ENCODE peak calls at places on chromosomes 16 and 17, in five cellular contexts. R is mesendoderm, A is astrocyte of the cerebellum, D is heart right ventricle, X is esophagus muscularis mucosa. G is an unnamed sample.

GRCh38 chr16:57815987-57816745 is 13.9 kb upstream of the KIFC3 start:
- DNase-seq in X (peak; percentile 95), R (peak; percentile 96), D (peak; percentile 90), A (peak; percentile 90), G (peak; percentile 55)

GRCh38 chr16:72241930-72242329 is 70.0 kb upstream of the PMFBP1 start:
- DNase-seq in A (peak; percentile 31), D (no peak), R (peak; percentile 58), X (no peak), G (peak; percentile 49)

GRCh38 chr17:82407255-82407654 is 10.9 kb upstream of the HEXD start:
- DNase-seq in A (peak; percentile 15), D (peak; percentile 61), R (no peak), X (no peak), G (no peak)

GRCh38 chr16:46914556-46915201 is 30.5 kb downstream of the GPT2 start:
- DNase-seq in A (no peak), D (no peak), X (no peak), R (no peak), G (no peak)

GRCh38 chr17:48520631-48521045 is 10.2 kb downstream of the HOXB1 start:
- DNase-seq in A (no peak), R (no peak), X (no peak), D (no peak), G (no peak)

GRCh38 chr17:66982011-66982508 is 17.6 kb downstream of the CACNG4 start:
- DNase-seq in R (no peak), D (no peak), A (no peak), X (no peak), G (no peak)

GRCh38 chr17:19747829-19748806 is at the start of gene ALDH3A1:
- DNase-seq in A (no peak), D (no peak), R (no peak), X (no peak), G (no peak)

GRCh38 chr16:61382435-61382834 is 653.8 kb downstream of the CDH8 start:
- DNase-seq in R (no peak), X (no peak), A (no peak), D (no peak), G (no peak)

GRCh38 chr16:66255647-66256046 is 110.8 kb upstream of the CDH5 start:
- DNase-seq in R (peak; percentile 46), A (no peak), X (no peak), D (no peak), G (no peak)

GRCh38 chr16:2895813-2896212 is 12.8 kb downstream of the FLYWCH2 start:
- DNase-seq in D (no peak), R (no peak), X (no peak), A (no peak), G (no peak)

DNA sequence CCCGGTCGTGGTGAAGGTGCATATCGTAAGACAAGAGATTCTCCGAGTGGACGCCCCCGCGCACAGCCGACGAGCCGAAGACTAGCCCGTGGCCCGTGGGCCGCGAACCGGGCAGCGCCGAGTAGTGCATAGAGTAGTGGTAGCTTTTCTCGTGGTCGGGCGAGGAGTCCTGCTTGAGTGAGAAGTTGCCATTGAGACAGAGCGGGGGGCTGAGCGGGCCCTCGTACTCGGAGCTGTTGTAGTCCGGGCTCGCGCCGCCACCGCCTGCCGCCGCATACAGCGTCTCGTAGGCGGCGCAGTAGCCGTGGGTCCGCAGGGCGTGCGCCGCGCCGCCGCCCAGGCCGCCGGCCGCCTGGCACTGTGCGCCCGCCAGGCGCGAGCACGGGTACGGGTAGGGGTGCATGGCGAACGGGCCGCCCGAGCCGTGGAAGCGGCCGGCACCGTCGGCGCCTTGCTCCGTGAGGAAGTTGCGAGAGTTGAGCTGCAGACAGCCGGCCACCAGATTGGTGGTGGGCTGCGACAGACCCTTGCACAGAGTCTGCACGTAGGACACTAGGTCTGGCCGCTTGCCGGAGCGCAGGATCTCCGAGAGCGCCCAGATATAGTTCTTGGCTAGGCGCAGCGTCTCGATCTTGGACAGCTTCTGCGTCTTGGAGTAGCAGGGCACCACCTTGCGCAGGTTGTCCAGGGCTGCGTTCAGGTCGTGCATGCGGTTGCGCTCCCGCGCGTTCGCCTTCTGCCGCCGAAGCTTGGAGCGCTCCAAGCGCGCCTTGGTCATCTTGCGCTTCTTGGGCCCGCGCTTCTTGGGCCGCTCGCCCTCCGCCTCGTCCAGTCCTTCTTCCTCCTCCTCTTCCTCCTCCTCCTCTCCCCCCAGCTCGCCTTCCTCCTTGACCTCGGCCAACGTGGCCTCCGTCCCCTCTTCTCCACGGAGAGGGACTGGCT is 2.0 kb downstream of the NEUROD2 start:
- DNase-seq in A (no peak), D (no peak), X (no peak), R (no peak), G (no peak)
- H3K4me3 ChIP-seq in A (no peak overlapping the region), D (peak overlapping the region; percentile 22), X (peak overlapping the region; percentile 42), R (no peak overlapping the region), G (no peak overlapping the region)

DNA sequence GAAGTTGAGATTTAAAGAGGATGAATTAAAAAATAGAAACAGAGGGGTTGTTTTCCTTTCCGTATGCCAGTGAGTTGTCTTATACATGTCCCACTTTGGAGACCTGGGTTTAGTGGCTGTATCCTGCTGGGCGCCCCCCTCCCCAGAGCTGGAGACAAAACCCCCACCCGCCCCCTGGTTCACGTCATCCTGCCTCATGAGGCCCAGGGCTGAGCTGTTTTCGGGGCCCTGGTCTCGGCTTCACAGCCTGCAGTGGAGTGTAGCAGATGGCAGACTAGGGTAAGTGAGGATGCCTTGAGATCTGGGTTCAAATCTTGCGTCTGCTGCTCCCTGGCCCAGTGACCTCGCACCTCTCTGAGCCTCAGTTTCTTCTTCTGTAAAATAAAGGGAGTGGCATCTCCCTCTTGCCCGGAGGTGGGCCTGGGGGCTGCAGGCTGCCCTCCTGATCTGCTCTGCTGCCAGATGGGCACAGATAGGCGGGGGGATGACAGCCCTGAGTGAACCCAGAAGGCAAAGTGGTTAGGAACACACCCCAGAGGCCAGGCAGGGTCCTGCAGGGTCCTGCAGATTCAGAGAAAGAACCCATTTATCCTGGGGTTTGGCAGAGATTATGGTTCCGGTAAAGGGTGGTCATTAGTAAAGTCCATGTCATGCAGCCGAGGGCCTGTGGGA is 45.1 kb downstream of the SOCS3 start:
- DNase-seq in A (no peak), D (no peak), R (no peak), X (no peak), G (no peak)
- H3K4me3 ChIP-seq in A (no peak overlapping the region), D (no peak overlapping the region), R (no peak overlapping the region), X (peak overlapping the region; percentile 63), G (peak overlapping the region; percentile 16)

DNA sequence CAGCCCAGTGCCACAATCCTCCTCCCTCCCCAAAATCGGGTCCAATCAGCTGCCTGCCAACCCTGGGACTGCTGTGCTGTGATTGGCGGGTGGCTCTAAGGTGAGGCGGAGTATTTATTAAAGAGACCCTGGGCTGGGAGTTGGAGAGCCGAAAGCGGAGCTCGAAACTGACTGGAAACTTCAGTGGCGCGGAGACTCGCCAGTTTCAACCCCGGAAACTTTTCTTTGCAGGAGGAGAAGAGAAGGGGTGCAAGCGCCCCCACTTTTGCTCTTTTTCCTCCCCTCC is at the start of gene SOX9:
- DNase-seq in R (peak; percentile 98), A (peak; percentile 95), X (no peak), D (peak; percentile 91), G (peak; percentile 94)
- H3K4me3 ChIP-seq in R (peak within 1 kb of the TSS; percentile 55), A (peak within 1 kb of the TSS; percentile 97), X (peak within 1 kb of the TSS; percentile 65), D (peak within 1 kb of the TSS; percentile 75), G (peak within 1 kb of the TSS; percentile 80)

GRCh38 chr16:10878328-10878643 is 1.3 kb downstream of the CIITA start:
- DNase-seq in X (no peak), A (no peak), D (no peak), R (no peak), G (no peak)
- H3K4me3 ChIP-seq in X (peak overlapping the region; percentile 68), A (peak overlapping the region; percentile 48), D (peak overlapping the region; percentile 58), R (no peak overlapping the region), G (peak overlapping the region; percentile 66)

GRCh38 chr16:84931506-84931905 is 79.8 kb downstream of the ZDHHC7 start:
- DNase-seq in R (no peak), A (peak; percentile 3), X (no peak), D (no peak), G (no peak)

GRCh38 chr16:84932691-84933090 is 78.6 kb downstream of the ZDHHC7 start:
- DNase-seq in A (no peak), R (no peak), X (no peak), D (no peak), G (no peak)

GRCh38 chr16:84931107-84931494 is 80.2 kb downstream of the ZDHHC7 start:
- DNase-seq in R (peak; percentile 32), A (no peak), D (no peak), X (no peak), G (no peak)

GRCh38 chr16:84937196-84937935 is 74.0 kb downstream of the ZDHHC7 start:
- DNase-seq in R (no peak), D (no peak), X (no peak), A (no peak), G (no peak)

DNA sequence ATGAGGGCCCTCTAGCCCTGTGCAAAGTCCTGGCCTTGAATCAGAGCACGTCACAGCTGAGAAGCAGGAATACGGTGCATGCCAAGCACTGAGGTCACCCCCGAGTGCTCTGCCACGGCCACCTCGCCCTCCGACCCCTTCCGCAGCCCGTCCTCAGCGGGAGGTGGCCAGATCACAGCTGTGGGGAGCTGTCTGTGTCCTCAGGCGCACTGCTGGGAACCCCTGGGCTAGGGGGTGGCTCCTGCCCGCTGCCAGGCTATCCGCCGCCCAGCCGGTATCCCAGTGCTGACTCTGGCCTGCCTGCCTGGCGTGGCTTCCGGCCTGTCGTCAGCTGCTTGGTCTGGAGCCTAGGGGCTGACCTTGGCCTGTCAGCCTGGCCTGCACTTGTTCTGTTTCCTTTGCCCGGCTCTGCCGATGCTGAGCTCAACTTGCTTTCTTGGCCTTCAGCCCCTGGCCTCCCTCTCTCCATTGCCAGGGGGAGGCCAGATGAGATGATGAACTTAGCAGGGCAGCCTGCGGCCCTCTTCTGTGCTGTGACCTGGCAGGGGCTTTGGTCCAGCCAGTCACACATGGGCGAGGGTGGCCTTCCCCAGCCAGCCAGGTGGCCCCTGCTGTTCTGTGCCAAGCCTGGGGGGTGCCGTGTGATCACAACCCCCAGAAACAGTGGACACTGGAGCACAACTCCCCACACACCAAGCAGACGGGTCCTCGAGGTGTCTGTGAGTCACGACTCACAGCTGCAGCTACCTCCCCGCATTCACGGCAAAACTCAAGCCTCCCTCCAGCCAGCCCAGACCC is 77.4 kb downstream of the ZDHHC7 start:
- DNase-seq in X (no peak), A (no peak), R (no peak), D (peak; percentile 81), G (no peak)
- H3K4me3 ChIP-seq in X (no peak overlapping the region), A (no peak overlapping the region), R (no peak overlapping the region), D (no peak overlapping the region), G (no peak overlapping the region)